ENCODE peak calls at places on chromosomes 4 and X, in nine cellular contexts. U is heart right ventricle, P is brain microvascular endothelial cell, W is transverse colon, X is fibroblast of lung, L is mammary epithelial cell, Y is testis, I is kidney epithelial cell, B is lower lobe of right lung. K is an unnamed sample.
A peak's percentile ranks its signal among the peaks of the same experiment; 100 is the strongest.

GRCh38 chrX:2967998-2968909 is 38.1 kb upstream of the ARSH start:
- DNase-seq in U (peak; percentile 12), P (peak; percentile 78), W (peak; percentile 16), X (peak; percentile 80), L (peak; percentile 44), Y (peak; percentile 13), I (no peak), B (no peak), K (no peak)

GRCh38 chr4:153573881-153574807 is 108.0 kb downstream of the TMEM131L start:
- DNase-seq in U (peak; percentile 54), P (peak; percentile 83), W (peak; percentile 69), X (peak; percentile 81), L (peak; percentile 61), Y (peak; percentile 76), I (peak; percentile 14), B (peak; percentile 63), K (peak; percentile 67)

GRCh38 chrX:7076245-7076661 is 71.3 kb upstream of the STS start:
- DNase-seq in U (no peak), P (no peak), W (no peak), X (no peak), L (no peak), Y (no peak), I (no peak), B (no peak), K (no peak)

GRCh38 chrX:107826286-107827136 is 845 bp downstream of the MID2 start:
- DNase-seq in U (peak; percentile 30), P (peak; percentile 31), W (peak; percentile 14), X (peak; percentile 52), L (peak; percentile 41), Y (peak; percentile 24), I (no peak), B (peak; percentile 55), K (no peak)

GRCh38 chrX:38939067-38939466 is 137.8 kb downstream of the MID1IP1 start:
- DNase-seq in U (no peak), P (no peak), W (no peak), X (peak; percentile 68), L (peak; percentile 9), Y (no peak), I (no peak), B (no peak), K (no peak)

GRCh38 chrX:6432211-6432610 is 102.7 kb downstream of the VCX3A start:
- DNase-seq in U (no peak), P (no peak), W (no peak), X (no peak), L (no peak), Y (no peak), I (peak; percentile 2), B (no peak), K (no peak)

GRCh38 chr4:24753519-24753918 is 41.9 kb upstream of the SOD3 start:
- DNase-seq in U (no peak), P (peak; percentile 36), W (no peak), X (peak; percentile 14), L (peak; percentile 100), Y (no peak), I (peak; percentile 65), B (no peak), K (no peak)

GRCh38 chr4:87055340-87055739 is 120.5 kb downstream of the AFF1 start:
- DNase-seq in U (no peak), P (no peak), W (no peak), X (no peak), L (no peak), Y (no peak), I (no peak), B (no peak), K (no peak)

GRCh38 chr4:114998316-114998715 is 115.1 kb downstream of the NDST4 start:
- DNase-seq in U (no peak), P (no peak), W (no peak), X (peak; percentile 47), L (no peak), Y (no peak), I (no peak), B (no peak), K (no peak)

GRCh38 chr4:70426789-70427188 is 29.0 kb downstream of the OPRPN start:
- DNase-seq in U (no peak), P (no peak), W (no peak), X (no peak), L (no peak), Y (no peak), I (no peak), B (no peak), K (no peak)

GRCh38 chr4:924107-925096 is 7.7 kb downstream of the GAK start:
- DNase-seq in U (no peak), P (peak; percentile 43), W (peak; percentile 33), X (peak; percentile 68), L (peak; percentile 59), Y (no peak), I (no peak), B (no peak), K (no peak)

GRCh38 chrX:19272452-19272851 is 71.3 kb upstream of the PDHA1 start:
- DNase-seq in U (no peak), P (no peak), W (no peak), X (peak; percentile 34), L (peak; percentile 26), Y (no peak), I (no peak), B (no peak), K (no peak)

GRCh38 chrX:39320165-39320564 is 518.9 kb downstream of the MID1IP1 start:
- DNase-seq in U (no peak), P (no peak), W (no peak), X (no peak), L (no peak), Y (no peak), I (no peak), B (no peak), K (no peak)

GRCh38 chrX:75337525-75337924 is 63.6 kb downstream of the UPRT start:
- DNase-seq in U (no peak), P (no peak), W (no peak), X (no peak), L (no peak), Y (no peak), I (no peak), B (no peak), K (no peak)

GRCh38 chr4:109730294-109731051 is 603 bp upstream of the PLA2G12A start:
- DNase-seq in U (peak; percentile 47), P (peak; percentile 44), W (peak; percentile 68), X (peak; percentile 59), L (peak; percentile 55), Y (peak; percentile 58), I (peak; percentile 16), B (peak; percentile 62), K (no peak)

GRCh38 chr4:67167849-67168248 is 377.5 kb downstream of the CENPC start:
- DNase-seq in U (no peak), P (no peak), W (no peak), X (no peak), L (no peak), Y (no peak), I (no peak), B (no peak), K (no peak)
- TF ChIP-seq CTCF in U (no peak), P (no peak), W (no peak), X (no peak), L (no peak), Y (no peak), I (no peak), B (no peak), K (no peak)

GRCh38 chr4:2537011-2537830 is 774 bp downstream of the FAM193A start:
- DNase-seq in U (peak; percentile 48), P (no peak), W (peak; percentile 50), X (peak; percentile 48), L (peak; percentile 52), Y (peak; percentile 54), I (no peak), B (peak; percentile 76), K (no peak)

GRCh38 chr4:2536193-2537010 is at the start of gene FAM193A:
- DNase-seq in U (peak; percentile 99), P (peak; percentile 98), W (peak; percentile 99), X (peak; percentile 100), L (peak; percentile 100), Y (peak; percentile 99), I (peak; percentile 96), B (peak; percentile 100), K (peak; percentile 98)

GRCh38 chr4:2534904-2535385 is 1.5 kb upstream of the FAM193A start:
- DNase-seq in U (no peak), P (no peak), W (no peak), X (no peak), L (no peak), Y (no peak), I (no peak), B (no peak), K (no peak)

GRCh38 chr4:2535386-2536192 is 858 bp upstream of the FAM193A start:
- DNase-seq in U (peak; percentile 53), P (no peak), W (peak; percentile 53), X (peak; percentile 36), L (no peak), Y (peak; percentile 63), I (no peak), B (peak; percentile 69), K (no peak)
- H3K4me3 ChIP-seq in U (peak overlapping the region; percentile 62), P (peak overlapping the region; percentile 73), W (peak overlapping the region; percentile 62), X (peak overlapping the region; percentile 68), L (peak overlapping the region; percentile 69), Y (peak overlapping the region; percentile 70), I (peak overlapping the region; percentile 54), B (peak overlapping the region; percentile 80), K (peak overlapping the region; percentile 73)

GRCh38 chr4:89641367-89641687 is 195.6 kb downstream of the SNCA start:
- DNase-seq in U (no peak), P (no peak), W (no peak), X (no peak), L (no peak), Y (no peak), I (no peak), B (no peak), K (no peak)
- TF ChIP-seq CTCF in U (no peak), P (no peak), W (no peak), X (no peak), L (no peak), Y (no peak), I (no peak), B (no peak), K (no peak)

GRCh38 chrX:15790766-15791380 is 589 bp downstream of the ZRSR2 start:
- DNase-seq in U (no peak), P (no peak), W (no peak), X (peak; percentile 10), L (no peak), Y (no peak), I (no peak), B (no peak), K (no peak)

GRCh38 chrX:15781964-15782711 is 8.1 kb upstream of the ZRSR2 start:
- DNase-seq in U (no peak), P (no peak), W (peak; percentile 13), X (no peak), L (no peak), Y (no peak), I (no peak), B (no peak), K (no peak)

GRCh38 chrX:15789979-15790765 is at the start of gene ZRSR2:
- DNase-seq in U (peak; percentile 77), P (peak; percentile 85), W (peak; percentile 92), X (peak; percentile 86), L (peak; percentile 90), Y (peak; percentile 89), I (peak; percentile 51), B (peak; percentile 87), K (no peak)

GRCh38 chrX:15785176-15785735 is 5.0 kb upstream of the ZRSR2 start:
- DNase-seq in U (no peak), P (no peak), W (no peak), X (no peak), L (no peak), Y (no peak), I (no peak), B (no peak), K (no peak)

DNA sequence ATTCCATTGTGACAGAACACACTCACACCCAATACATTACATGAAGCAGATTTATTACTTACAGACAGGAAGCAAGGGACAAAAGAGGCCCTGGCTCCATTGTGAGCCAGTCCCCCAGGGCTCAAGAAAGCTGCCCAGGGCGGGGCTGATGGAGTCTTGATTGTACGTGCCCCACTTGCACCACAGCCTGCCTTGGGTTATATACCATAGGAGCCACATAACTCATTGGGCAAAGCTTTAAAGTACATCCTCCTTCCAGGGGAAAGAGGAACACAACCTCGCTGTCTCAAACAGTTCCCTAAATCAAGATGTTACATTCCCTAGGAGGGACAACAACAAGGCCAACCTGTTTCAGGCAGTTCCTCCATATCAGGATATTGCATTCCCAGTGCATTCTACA is 3.4 kb upstream of the ZRSR2 start:
- DNase-seq in U (no peak), P (no peak), W (no peak), X (no peak), L (no peak), Y (no peak), I (no peak), B (peak; percentile 52), K (no peak)
- H3K4me3 ChIP-seq in U (no peak overlapping the region), P (no peak overlapping the region), W (no peak overlapping the region), X (no peak overlapping the region), L (no peak overlapping the region), Y (no peak overlapping the region), I (no peak overlapping the region), B (no peak overlapping the region), K (no peak overlapping the region)